ENCODE peak calls at places on chromosomes 3 and 15, in nine cellular contexts. V, U, Q, C, R, M, N, Z and H are unnamed samples.

GRCh38 chr3:124862006-124862405 is 25.2 kb downstream of the ITGB5 start:
- DNase-seq in M (no peak), N (no peak), Q (no peak), U (no peak), R (no peak), C (no peak), V (no peak), Z (no peak), H (no peak)

GRCh38 chr3:111601810-111602209 is 6.7 kb upstream of the ZBED2 start:
- DNase-seq in M (no peak), N (no peak), Q (no peak), R (no peak), V (no peak), Z (no peak), C (no peak), U (no peak), H (no peak)

GRCh38 chr3:150384517-150385212 is 23.4 kb upstream of the TSC22D2 start:
- DNase-seq in C (no peak), Z (peak), U (peak), N (no peak), R (peak), M (no peak), Q (no peak), V (no peak), H (no peak)

GRCh38 chr3:52873433-52874159 is 23.8 kb downstream of the STIMATE start:
- DNase-seq in V (no peak), U (peak), R (no peak), Q (peak), C (peak), N (no peak), M (no peak), Z (no peak), H (no peak)

GRCh38 chr3:107884719-107885460 is 205.9 kb downstream of the CD47 start:
- DNase-seq in V (no peak), Z (no peak), C (peak), N (no peak), R (no peak), M (no peak), Q (peak), U (peak), H (no peak)

GRCh38 chr3:141959921-141960554 is 83.6 kb downstream of the ATP1B3 start:
- DNase-seq in R (no peak), M (no peak), C (peak), Z (no peak), Q (peak), N (no peak), U (peak), V (no peak), H (no peak)

GRCh38 chr3:129596194-129597086 is 10.0 kb downstream of the PLXND1 start:
- DNase-seq in C (peak), Z (peak), M (peak), R (no peak), N (no peak), V (no peak), Q (peak), U (peak), H (peak)

GRCh38 chr15:85494035-85494793 is 113.8 kb downstream of the AKAP13 start:
- DNase-seq in Q (peak), M (no peak), V (no peak), R (no peak), U (peak), N (peak), C (peak), Z (no peak), H (no peak)

GRCh38 chr3:101617478-101617877 is 43.5 kb downstream of the PCNP start:
- DNase-seq in Q (no peak), U (no peak), N (no peak), Z (no peak), V (no peak), M (no peak), C (no peak), R (no peak), H (no peak)

GRCh38 chr3:164732166-164732565 is 346.1 kb downstream of the SI start:
- DNase-seq in R (no peak), Z (no peak), N (no peak), C (no peak), V (no peak), M (no peak), Q (no peak), U (no peak), H (no peak)

GRCh38 chr15:82093774-82094211 is 48.0 kb upstream of the MEX3B start:
- DNase-seq in C (peak), M (no peak), U (peak), Q (peak), N (peak), R (no peak), V (no peak), Z (no peak), H (no peak)

GRCh38 chr15:60713096-60714084 is 234.4 kb upstream of the ICE2 start:
- DNase-seq in Z (no peak), R (no peak), M (no peak), N (no peak), C (no peak), U (peak), V (no peak), Q (peak), H (peak)

GRCh38 chr15:63244399-63244798 is 33.0 kb upstream of the APH1B start:
- DNase-seq in U (peak), M (no peak), C (no peak), R (no peak), N (no peak), Q (peak), V (no peak), Z (no peak), H (no peak)

GRCh38 chr15:62110000-62110851 is 43.4 kb downstream of the C2CD4A start:
- DNase-seq in C (peak), Z (no peak), V (no peak), N (no peak), M (no peak), Q (peak), U (peak), R (no peak), H (no peak)

GRCh38 chr3:144963810-144964209 is 992.2 kb downstream of the DIPK2A start:
- DNase-seq in V (no peak), M (no peak), R (no peak), Q (no peak), U (no peak), Z (no peak), N (no peak), C (peak), H (no peak)

GRCh38 chr15:92608866-92609700 is 46.5 kb downstream of the FAM174B start:
- DNase-seq in Z (no peak), U (no peak), C (no peak), M (peak), R (no peak), Q (no peak), V (no peak), N (no peak), H (no peak)

GRCh38 chr3:7707192-7707591 is 794.4 kb upstream of the LMCD1 start:
- DNase-seq in N (no peak), U (peak), V (no peak), Z (no peak), Q (peak), C (no peak), M (no peak), R (no peak), H (no peak)

GRCh38 chr15:29942144-29942543 is 119.9 kb upstream of the TJP1 start:
- DNase-seq in C (no peak), V (no peak), M (no peak), Q (no peak), Z (no peak), R (peak), U (no peak), N (no peak), H (no peak)

GRCh38 chr15:101262551-101262950 is 10.7 kb upstream of the CHSY1 start:
- DNase-seq in N (no peak), M (no peak), R (no peak), Z (no peak), Q (no peak), V (no peak), U (no peak), C (no peak), H (no peak)

GRCh38 chr15:65032823-65033537 is 3.5 kb upstream of the MTFMT start:
- DNase-seq in Q (peak), V (no peak), M (no peak), Z (no peak), N (no peak), C (peak), R (peak), U (peak), H (no peak)

GRCh38 chr3:16474920-16475319 is 38.6 kb downstream of the RFTN1 start:
- DNase-seq in M (no peak), U (peak), V (no peak), C (no peak), N (no peak), Q (peak), R (no peak), Z (no peak), H (no peak)

GRCh38 chr15:91942676-91943417 is 89.3 kb downstream of the SLCO3A1 start:
- DNase-seq in M (peak), Z (peak), Q (peak), V (peak), U (peak), N (no peak), C (peak), R (no peak), H (peak)

GRCh38 chr15:92921215-92922131 is 21.3 kb downstream of the CHD2 start:
- DNase-seq in Z (no peak), U (peak), R (no peak), Q (peak), C (no peak), M (no peak), V (no peak), N (peak), H (no peak)

GRCh38 chr15:93072440-93073394 is 16.3 kb downstream of the RGMA start:
- DNase-seq in Z (peak), R (peak), U (peak), M (no peak), C (no peak), N (no peak), V (no peak), Q (peak), H (peak)

GRCh38 chr3:197926418-197926817 is 23.6 kb upstream of the RPL35A start:
- DNase-seq in C (no peak), Q (no peak), M (no peak), Z (no peak), N (no peak), R (peak), V (no peak), U (no peak), H (no peak)
- TF ChIP-seq CTCF in C (no peak), Q (peak), M (no peak), Z (no peak), N (peak), R (peak), V (no peak), U (no peak), H (no peak)

GRCh38 chr3:34619990-34620389 is 821.6 kb downstream of the PDCD6IP start:
- DNase-seq in Q (peak), C (no peak), N (no peak), Z (no peak), U (no peak), R (no peak), V (no peak), M (no peak), H (no peak)
- TF ChIP-seq CTCF in Q (no peak), C (no peak), N (no peak), Z (no peak), U (no peak), R (no peak), V (no peak), M (no peak), H (no peak)

GRCh38 chr15:98649621-98649995 is 1.3 kb downstream of the IGF1R start:
- DNase-seq in V (no peak), C (no peak), U (peak), N (no peak), M (no peak), Q (peak), R (peak), Z (peak), H (peak)
- TF ChIP-seq CTCF in V (no peak), C (peak), U (peak), N (no peak), M (peak), Q (peak), R (no peak), Z (peak), H (peak)

GRCh38 chr15:33735637-33736247 is 232.6 kb upstream of the CHRM5 start:
- DNase-seq in V (no peak), Z (no peak), C (no peak), R (peak), N (no peak), Q (peak), M (no peak), U (peak), H (no peak)
- TF ChIP-seq CTCF in V (no peak), Z (no peak), C (peak), R (no peak), N (peak), Q (peak), M (peak), U (peak), H (peak)

GRCh38 chr3:72246685-72247084 is 461.7 kb upstream of the PROK2 start:
- DNase-seq in Z (no peak), U (no peak), R (no peak), Q (no peak), C (no peak), M (no peak), N (no peak), V (no peak), H (no peak)

GRCh38 chr3:72244396-72244795 is 459.4 kb upstream of the PROK2 start:
- DNase-seq in N (no peak), M (no peak), C (no peak), Z (no peak), V (no peak), Q (no peak), R (no peak), U (no peak), H (no peak)

GRCh38 chr3:72247126-72247525 is 462.2 kb upstream of the PROK2 start:
- DNase-seq in Z (no peak), M (no peak), U (no peak), R (no peak), Q (no peak), N (no peak), V (no peak), C (no peak), H (no peak)

GRCh38 chr3:72247645-72248388 is 462.9 kb upstream of the PROK2 start:
- DNase-seq in C (no peak), Q (no peak), Z (no peak), R (no peak), M (no peak), N (no peak), V (no peak), U (no peak), H (no peak)

DNA sequence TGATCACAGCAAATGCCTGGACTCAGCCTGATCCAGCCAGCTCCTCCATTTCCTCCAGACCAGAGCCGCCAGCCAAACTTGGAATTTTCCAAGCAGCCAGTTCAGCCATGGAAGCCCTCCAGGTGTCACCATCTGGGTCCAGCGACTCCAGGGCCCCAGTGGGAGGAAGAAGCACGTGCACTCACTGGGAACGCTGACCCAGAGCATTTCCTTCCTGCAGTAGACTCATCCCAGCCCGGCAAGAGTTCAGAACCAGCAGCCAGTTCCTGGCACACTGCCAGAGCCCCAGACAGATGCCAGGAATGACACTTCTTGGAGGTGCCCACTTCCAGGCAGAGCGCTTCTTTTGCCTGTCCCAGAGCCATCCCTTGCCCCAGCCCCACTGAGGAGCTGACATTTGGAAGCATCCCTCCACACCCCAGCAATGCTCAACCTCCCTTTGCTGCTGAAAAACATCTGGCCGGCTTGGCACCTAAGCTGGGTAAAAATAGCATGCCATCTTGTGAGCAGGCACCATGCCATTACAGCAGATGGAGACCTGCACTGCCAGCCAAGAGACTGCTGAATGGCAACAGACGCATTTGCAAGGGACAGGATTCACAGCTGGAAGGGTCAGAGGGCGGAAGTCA is 460.3 kb upstream of the PROK2 start:
- DNase-seq in Z (peak), M (no peak), N (no peak), U (no peak), Q (no peak), C (no peak), R (peak), V (no peak), H (peak)
- TF ChIP-seq CTCF in Z (no peak), M (no peak), N (no peak), U (no peak), Q (no peak), C (no peak), R (no peak), V (no peak), H (no peak)

GRCh38 chr15:59185725-59186124 is 20.9 kb upstream of the LDHAL6B start:
- DNase-seq in N (no peak), C (no peak), U (no peak), R (no peak), V (no peak), Z (no peak), Q (no peak), M (no peak), H (no peak)
- TF ChIP-seq CTCF in N (peak), C (peak), U (peak), R (no peak), V (no peak), Z (no peak), Q (no peak), M (no peak), H (no peak)